ENCODE peak calls at places on chromosome 5, in four cellular contexts. I is mesendoderm, N is IMR-90, Z is H1. G is an unnamed sample.

GRCh38 chr5:108545301-108545700 is 163.4 kb upstream of the FBXL17 start:
- DNase-seq in I (no peak), N (no peak), Z (no peak), G (no peak)

GRCh38 chr5:146647656-146648199 is 131.7 kb upstream of the GPR151 start:
- DNase-seq in I (peak), N (no peak), Z (no peak), G (no peak)

GRCh38 chr5:35482167-35482755 is 135.4 kb upstream of the SPEF2 start:
- DNase-seq in I (no peak), N (no peak), Z (no peak), G (no peak)

GRCh38 chr5:175686396-175686795 is 28.5 kb downstream of the HRH2 start:
- DNase-seq in I (no peak), N (no peak), Z (no peak), G (no peak)

GRCh38 chr5:172979778-172980177 is 3.8 kb upstream of the ATP6V0E1 start:
- DNase-seq in I (no peak), N (peak), Z (no peak), G (no peak)

GRCh38 chr5:178216088-178216534 is 11.8 kb downstream of the HNRNPAB start:
- DNase-seq in I (no peak), N (no peak), Z (no peak), G (no peak)

GRCh38 chr5:56717253-56717987 is 97.9 kb upstream of the MAP3K1 start:
- DNase-seq in I (no peak), N (no peak), Z (no peak), G (no peak)

GRCh38 chr5:179914032-179914755 is 6.5 kb upstream of the TBC1D9B start:
- DNase-seq in I (peak), N (peak), Z (no peak), G (no peak)

GRCh38 chr5:134090482-134090881 is 24.0 kb upstream of the TCF7 start:
- DNase-seq in I (no peak), N (no peak), Z (no peak), G (no peak)

GRCh38 chr5:55101556-55102276 is 730 bp upstream of the GZMA start:
- DNase-seq in I (no peak), N (no peak), Z (no peak), G (no peak)

GRCh38 chr5:180053061-180053602 is 18.4 kb downstream of the RNF130 start:
- DNase-seq in I (no peak), N (no peak), Z (no peak), G (no peak)

GRCh38 chr5:9513825-9514224 is 32.0 kb downstream of the SEMA5A start:
- DNase-seq in I (peak), N (peak), Z (no peak), G (no peak)

GRCh38 chr5:82335807-82336206 is 57.7 kb upstream of the RPS23 start:
- DNase-seq in I (no peak), N (peak), Z (no peak), G (no peak)

GRCh38 chr5:119271758-119272730 is 83.8 kb upstream of the TNFAIP8 start:
- DNase-seq in I (no peak), N (no peak), Z (no peak), G (no peak)

GRCh38 chr5:88660326-88660946 is 222.5 kb downstream of the MEF2C start:
- DNase-seq in I (peak), N (peak), Z (no peak), G (peak)

GRCh38 chr5:32869216-32869615 is 158.1 kb downstream of the NPR3 start:
- DNase-seq in I (no peak), N (peak), Z (no peak), G (no peak)

GRCh38 chr5:77937015-77937908 is 161.1 kb upstream of the TBCA start:
- DNase-seq in I (no peak), N (no peak), Z (no peak), G (no peak)

GRCh38 chr5:113140837-113141661 is 164.5 kb downstream of the DCP2 start:
- DNase-seq in I (peak), N (peak), Z (no peak), G (no peak)

GRCh38 chr5:39373797-39374196 is 9.5 kb upstream of the C9 start:
- DNase-seq in I (no peak), N (no peak), Z (no peak), G (no peak)

GRCh38 chr5:125194901-125195300 is 448.5 kb upstream of the ZNF608 start:
- DNase-seq in I (no peak), N (no peak), Z (no peak), G (no peak)

DNA sequence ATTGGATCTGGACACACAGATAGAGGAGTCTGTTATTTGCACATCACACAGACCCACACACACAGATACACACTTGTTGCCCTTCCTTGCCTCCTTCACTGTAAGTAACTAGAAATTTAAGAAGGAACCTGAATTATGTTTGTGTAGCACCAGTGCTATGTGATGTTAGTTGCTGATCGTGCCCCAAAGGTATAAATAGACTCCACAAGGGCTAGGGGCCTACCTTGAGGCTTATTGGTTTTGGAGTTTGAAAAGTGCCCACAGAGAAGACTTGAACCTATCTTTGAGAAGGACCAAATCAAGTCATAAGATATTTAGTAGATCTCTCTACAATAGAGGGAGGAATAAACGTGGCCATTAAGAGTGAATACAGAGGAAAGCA is 8.8 kb upstream of the TGFBI start:
- DNase-seq in I (no peak), N (no peak), Z (no peak), G (no peak)
- H3K4ac ChIP-seq in I (no peak), N (peak), Z (no peak), G (no peak)

GRCh38 chr5:95471922-95472321 is 80.8 kb downstream of the FAM81B start:
- DNase-seq in I (peak), N (peak), Z (no peak), G (no peak)

GRCh38 chr5:95471447-95471846 is 80.3 kb downstream of the FAM81B start:
- DNase-seq in I (no peak), N (no peak), Z (no peak), G (no peak)
- H3K56ac ChIP-seq in I (no peak), N (no peak), Z (no peak), G (no peak)

GRCh38 chr5:93145019-93145418 is 436.0 kb downstream of the NR2F1-AS1 start:
- DNase-seq in I (no peak), N (no peak), Z (no peak), G (no peak)
- H3K4ac ChIP-seq in I (no peak), N (no peak), Z (no peak), G (no peak)

GRCh38 chr5:58872670-58873273 is 289.9 kb downstream of the RAB3C start:
- DNase-seq in I (no peak), N (no peak), Z (no peak), G (no peak)
- H3K56ac ChIP-seq in I (no peak), N (no peak), Z (no peak), G (no peak)

GRCh38 chr5:68435611-68436010 is 220.1 kb downstream of the PIK3R1 start:
- DNase-seq in I (no peak), N (no peak), Z (no peak), G (no peak)
- H3K4ac ChIP-seq in I (no peak), N (peak), Z (no peak), G (no peak)

GRCh38 chr5:67149057-67149634 is 47.5 kb downstream of the CD180 start:
- DNase-seq in I (no peak), N (no peak), Z (no peak), G (no peak)
- H3K56ac ChIP-seq in I (no peak), N (no peak), Z (no peak), G (no peak)

DNA sequence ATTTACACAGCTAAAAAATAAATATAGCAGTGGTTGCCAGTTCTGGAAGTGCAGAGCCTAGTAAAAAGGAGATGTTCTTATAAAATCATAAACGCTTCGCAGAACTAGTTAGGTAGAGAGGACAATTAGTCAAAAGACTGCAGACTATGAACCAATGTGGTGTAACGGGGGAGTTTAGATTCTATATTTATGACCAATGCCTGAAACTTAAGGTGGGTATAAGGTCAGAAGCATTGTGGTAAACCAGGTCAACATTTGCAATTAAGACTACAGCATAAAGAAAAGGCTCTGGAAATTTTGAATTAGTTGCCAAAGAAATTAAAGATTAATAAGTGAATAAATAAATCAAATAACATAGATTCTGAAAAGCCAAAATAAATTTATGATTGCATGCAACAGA is 370.4 kb downstream of the PRDM9 start:
- DNase-seq in I (no peak), N (no peak), Z (no peak), G (no peak)
- H3K4ac ChIP-seq in I (no peak), N (no peak), Z (no peak), G (no peak)

GRCh38 chr5:6305821-6306220 is 72.5 kb downstream of the MED10 start:
- DNase-seq in I (no peak), N (no peak), Z (no peak), G (no peak)
- H3K56ac ChIP-seq in I (no peak), N (no peak), Z (no peak), G (no peak)

GRCh38 chr5:36664762-36665161 is 58.4 kb downstream of the SLC1A3 start:
- DNase-seq in I (peak), N (no peak), Z (no peak), G (peak)

GRCh38 chr5:36659406-36659805 is 53.0 kb downstream of the SLC1A3 start:
- DNase-seq in I (no peak), N (no peak), Z (no peak), G (no peak)

GRCh38 chr5:36661446-36662220 is 55.2 kb downstream of the SLC1A3 start:
- DNase-seq in I (no peak), N (no peak), Z (no peak), G (no peak)

GRCh38 chr5:36660397-36661049 is 54.1 kb downstream of the SLC1A3 start:
- DNase-seq in I (no peak), N (no peak), Z (no peak), G (no peak)

GRCh38 chr5:36662291-36662851 is 56.0 kb downstream of the SLC1A3 start:
- DNase-seq in I (no peak), N (no peak), Z (no peak), G (peak)
- H3K4ac ChIP-seq in I (no peak), N (no peak), Z (no peak), G (no peak)

G was measured in H9.